ENCODE peak calls at places on chromosomes 11 and 22, in five cellular contexts. K, Y, T, G and B are unnamed samples.
A peak's percentile ranks its signal among the peaks of the same experiment; 100 is the strongest.

GRCh38 chr11:64343740-64344133 is 3.7 kb downstream of the CCDC88B start:
- DNase-seq in Y (no peak), G (no peak), K (no peak), T (no peak), B (no peak)

GRCh38 chr11:15852179-15852578 is 504.2 kb downstream of the SOX6 start:
- DNase-seq in Y (peak; percentile 35), K (peak; percentile 19), G (no peak), T (no peak), B (peak; percentile 16)

GRCh38 chr11:79150966-79151365 is 289.9 kb downstream of the TENM4 start:
- DNase-seq in K (no peak), Y (peak; percentile 86), T (no peak), G (no peak), B (no peak)

GRCh38 chr11:31160504-31161422 is 208.8 kb downstream of the DCDC1 start:
- DNase-seq in G (no peak), T (no peak), Y (no peak), K (peak; percentile 18), B (no peak)

GRCh38 chr22:30017824-30018223 is 62.4 kb upstream of the HORMAD2 start:
- DNase-seq in K (no peak), Y (no peak), T (no peak), G (no peak), B (no peak)

GRCh38 chr11:65454311-65454695 is 31.7 kb downstream of the NEAT1 start:
- DNase-seq in G (no peak), T (no peak), K (no peak), Y (peak; percentile 48), B (no peak)

GRCh38 chr11:65432686-65433582 is 10.3 kb downstream of the NEAT1 start:
- DNase-seq in T (no peak), Y (peak; percentile 54), G (no peak), K (no peak), B (no peak)

GRCh38 chr22:46064966-46065666 is 85.2 kb upstream of the PPARA start:
- DNase-seq in K (no peak), Y (no peak), T (no peak), G (no peak), B (no peak)

DNA sequence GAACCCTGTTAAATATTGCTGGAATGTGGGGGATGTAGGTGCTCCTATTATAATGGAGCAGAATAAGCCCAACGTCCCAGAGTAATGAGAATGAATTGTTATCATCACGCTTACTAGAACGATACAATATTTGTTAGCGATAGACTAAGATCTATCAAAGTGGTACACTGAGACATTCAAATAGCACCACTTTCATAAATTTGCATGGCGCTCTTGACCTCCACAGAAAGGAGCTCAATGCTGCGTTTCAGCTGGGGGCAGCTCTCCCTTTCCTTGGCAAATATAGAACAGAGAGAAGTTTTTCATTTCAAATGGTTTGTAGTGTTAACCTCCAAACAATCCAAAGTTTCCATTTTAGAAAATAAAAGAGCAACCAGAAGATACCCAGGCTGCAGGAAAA is 38.2 kb upstream of the BLID start:
- DNase-seq in T (no peak), Y (no peak), G (no peak), K (no peak), B (no peak)
- H3K27ac ChIP-seq in T (no peak overlapping the region), Y (peak overlapping the region; percentile 76), G (no peak overlapping the region), K (peak overlapping the region; percentile 95), B (no peak overlapping the region)

GRCh38 chr22:49568751-49569285 is 258.9 kb downstream of the BRD1 start:
- DNase-seq in Y (no peak), T (no peak), K (no peak), G (no peak), B (no peak)
- TF ChIP-seq CTCF in Y (no peak), T (no peak), K (no peak), G (no peak), B (no peak)

GRCh38 chr11:47272706-47273105 is 2.8 kb downstream of the MADD start:
- DNase-seq in T (no peak), Y (peak; percentile 30), G (no peak), K (no peak), B (no peak)

GRCh38 chr11:47269829-47270305 is at the start of gene MADD:
- DNase-seq in Y (peak; percentile 78), K (peak; percentile 55), T (peak; percentile 85), G (peak; percentile 65), B (peak; percentile 88)

GRCh38 chr11:47271961-47272661 is 2.2 kb downstream of the MADD start:
- DNase-seq in G (peak; percentile 25), Y (no peak), T (no peak), K (no peak), B (no peak)

GRCh38 chr11:47270331-47271271 is 668 bp downstream of the MADD start:
- DNase-seq in K (no peak), T (no peak), Y (peak; percentile 72), G (peak; percentile 50), B (peak; percentile 36)

DNA sequence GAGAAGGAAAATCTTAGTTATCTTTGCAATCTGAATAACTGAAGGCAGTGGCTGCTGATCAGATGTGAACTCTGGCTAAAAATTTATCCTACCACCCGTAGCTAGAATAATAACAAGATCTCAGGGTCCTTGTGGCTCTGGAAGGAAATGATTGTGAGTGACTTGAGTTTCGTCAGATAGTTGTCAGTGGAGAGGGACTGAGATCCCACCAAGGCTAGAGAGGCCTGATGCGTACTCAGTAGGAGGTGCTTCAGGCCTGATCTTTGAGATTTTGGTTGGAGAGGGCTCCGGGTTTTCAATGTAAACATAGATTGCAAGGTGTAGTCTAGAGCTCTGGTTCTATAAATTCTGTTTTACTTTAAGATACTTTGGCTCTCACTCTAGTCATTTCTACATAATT is 1.4 kb downstream of the MADD start:
- DNase-seq in T (no peak), G (no peak), K (no peak), Y (no peak), B (no peak)
- H3K27ac ChIP-seq in T (peak overlapping the region; percentile 46), G (no peak overlapping the region), K (no peak overlapping the region), Y (no peak overlapping the region), B (no peak overlapping the region)

DNA sequence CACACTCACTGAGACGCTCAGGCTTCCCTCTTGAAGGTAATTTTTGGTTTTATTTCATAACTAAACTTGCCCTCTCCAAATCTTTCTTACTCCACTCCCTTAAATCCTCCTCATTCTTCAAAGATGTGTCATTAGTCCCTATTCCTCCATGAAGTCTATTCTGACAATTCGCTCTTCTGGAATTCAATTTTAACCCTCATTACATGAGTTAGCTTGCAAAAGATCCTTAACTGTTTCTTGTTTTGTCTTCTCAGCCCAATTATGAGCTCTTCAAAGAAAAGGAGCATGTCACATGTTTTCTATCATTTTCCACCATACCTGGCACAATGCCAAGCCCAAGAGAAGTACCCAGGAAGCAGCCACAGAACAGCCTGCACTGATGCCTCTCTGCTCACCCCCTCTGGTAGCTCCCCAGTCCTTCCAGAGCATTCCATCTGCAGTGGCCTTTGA is 13.0 kb downstream of the GALNT18 start:
- DNase-seq in K (no peak), G (no peak), T (no peak), Y (peak; percentile 71), B (peak; percentile 62)
- TF ChIP-seq CTCF in K (no peak), G (no peak), T (no peak), Y (no peak), B (no peak)

GRCh38 chr11:75762885-75763284 is 5.7 kb upstream of the DGAT2 start:
- DNase-seq in G (peak; percentile 70), Y (peak; percentile 54), K (no peak), T (no peak), B (no peak)
- H3K27ac ChIP-seq in G (peak overlapping the region; percentile 38), Y (peak overlapping the region; percentile 69), K (no peak overlapping the region), T (no peak overlapping the region), B (no peak overlapping the region)

GRCh38 chr11:118659956-118660645 is 19.3 kb downstream of the TREH start:
- DNase-seq in Y (no peak), T (no peak), G (no peak), K (no peak), B (no peak)

GRCh38 chr11:118657709-118658108 is 21.7 kb downstream of the TREH start:
- DNase-seq in K (no peak), T (no peak), G (no peak), Y (no peak), B (no peak)

GRCh38 chr11:118657238-118657637 is 22.2 kb downstream of the TREH start:
- DNase-seq in Y (no peak), K (no peak), G (no peak), T (no peak), B (no peak)

GRCh38 chr11:118659314-118659939 is 20.0 kb downstream of the TREH start:
- DNase-seq in T (peak; percentile 90), Y (peak; percentile 71), G (peak; percentile 81), K (peak; percentile 65), B (peak; percentile 87)

DNA sequence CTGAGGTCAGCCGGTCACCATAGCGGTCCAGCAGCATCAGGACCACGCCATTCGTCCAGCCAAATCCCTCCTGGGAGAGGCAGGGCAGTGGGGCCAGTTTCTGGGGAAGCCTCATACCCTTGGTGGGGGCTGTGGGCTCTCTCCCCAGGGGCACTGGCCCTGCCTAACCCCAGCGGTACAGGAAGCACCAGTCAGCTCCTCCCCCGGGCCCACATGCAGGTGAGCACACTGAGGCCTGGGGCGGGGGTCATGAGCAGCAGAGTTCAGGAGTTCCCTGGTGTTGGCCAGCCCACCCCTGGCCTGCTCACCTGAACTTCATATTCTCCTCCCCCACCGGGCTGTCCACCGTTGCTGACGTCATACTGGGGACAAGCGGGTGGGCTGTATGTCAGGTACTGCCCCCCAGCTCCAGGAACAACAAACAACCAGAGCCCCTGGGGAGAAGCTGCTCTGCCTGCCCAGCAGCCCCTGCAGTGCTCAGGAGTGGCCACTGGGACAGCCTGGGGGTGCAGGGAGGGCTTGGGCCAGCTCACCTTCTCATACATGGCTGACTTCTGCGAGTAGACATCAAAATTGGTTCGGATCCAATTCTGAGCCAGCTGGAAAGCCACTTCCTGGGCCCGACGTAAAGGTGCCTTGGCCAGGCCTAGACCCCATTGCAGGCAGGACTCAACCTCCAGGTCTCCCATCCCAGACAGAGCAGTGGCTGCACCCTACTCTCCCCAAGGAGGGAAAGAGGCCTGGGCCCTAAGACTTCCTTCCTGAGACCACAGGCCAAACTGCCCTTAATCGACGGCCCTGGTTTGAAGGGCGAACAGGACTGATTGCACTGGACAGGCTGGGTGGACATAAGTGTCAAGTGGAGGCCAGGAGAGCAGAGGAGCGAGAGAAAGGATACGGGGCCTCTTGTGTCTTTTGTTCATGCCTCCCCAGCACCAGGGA is 20.8 kb downstream of the TREH start:
- DNase-seq in Y (no peak), K (no peak), G (no peak), T (no peak), B (peak; percentile 38)
- TF ChIP-seq CTCF in Y (peak; percentile 11), K (no peak), G (no peak), T (no peak), B (no peak)

GRCh38 chr11:47523491-47524199 is 29.3 kb downstream of the CELF1 start:
- DNase-seq in Y (peak; percentile 87), K (no peak), T (no peak), G (peak; percentile 44), B (peak; percentile 78)
- H3K27ac ChIP-seq in Y (peak overlapping the region; percentile 51), K (peak overlapping the region; percentile 36), T (peak overlapping the region; percentile 85), G (peak overlapping the region; percentile 59), B (no peak overlapping the region)